ENCODE peak calls at places on chromosomes 5 and 9, in six cellular contexts. G, Y, Z, L, D and W are unnamed samples.
A peak's percentile ranks its signal among the peaks of the same experiment; 100 is the strongest.

GRCh38 chr5:149445739-149446369 is 66.8 kb upstream of the IL17B start:
- DNase-seq in L (no peak), D (peak; percentile 92), Y (peak; percentile 87), G (no peak), Z (no peak), W (no peak)

GRCh38 chr5:174312641-174313040 is 267.1 kb downstream of the NSG2 start:
- DNase-seq in L (no peak), G (no peak), Z (no peak), D (no peak), Y (no peak), W (no peak)

GRCh38 chr9:31393240-31393639 is 991.2 kb upstream of the ACO1 start:
- DNase-seq in Y (no peak), Z (no peak), L (no peak), G (no peak), D (no peak), W (no peak)

GRCh38 chr9:103789686-103790085 is 304.4 kb upstream of the SMC2 start:
- DNase-seq in Z (no peak), L (peak; percentile 5), D (peak; percentile 61), G (no peak), Y (no peak), W (no peak)

GRCh38 chr5:531101-531748 is 7.0 kb upstream of the SLC9A3 start:
- DNase-seq in G (no peak), D (no peak), L (no peak), Z (no peak), Y (no peak), W (no peak)

GRCh38 chr9:100436566-100436965 is 9.6 kb downstream of the MSANTD3 start:
- DNase-seq in G (no peak), L (no peak), Z (no peak), Y (no peak), D (no peak), W (no peak)

GRCh38 chr9:132404228-132404881 is 2.3 kb downstream of the TTF1 start:
- DNase-seq in D (no peak), G (no peak), L (no peak), Z (no peak), Y (peak; percentile 10), W (no peak)

GRCh38 chr9:63816742-63817621 is 1468.0 kb downstream of the FOXD4L5 start:
- DNase-seq in Y (peak; percentile 58), L (peak; percentile 86), Z (no peak), G (peak; percentile 66), D (peak; percentile 88), W (peak; percentile 87)

GRCh38 chr5:154273028-154273617 is 82.6 kb downstream of the GALNT10 start:
- DNase-seq in Z (peak; percentile 27), D (peak; percentile 30), G (no peak), L (peak; percentile 38), Y (peak; percentile 27), W (no peak)

GRCh38 chr9:93209097-93209496 is 25.2 kb downstream of the WNK2 start:
- DNase-seq in Y (no peak), Z (no peak), G (no peak), D (no peak), L (no peak), W (no peak)

GRCh38 chr5:5490774-5491347 is 68.4 kb downstream of the ICE1 start:
- DNase-seq in Y (no peak), L (no peak), D (no peak), G (no peak), Z (no peak), W (no peak)

GRCh38 chr5:141729387-141730006 is 47.5 kb upstream of the ARAP3 start:
- DNase-seq in Y (no peak), D (no peak), G (no peak), Z (no peak), L (no peak), W (no peak)

GRCh38 chr5:62316110-62316509 is 10.1 kb downstream of the KIF2A start:
- DNase-seq in L (no peak), Z (no peak), Y (no peak), D (no peak), G (no peak), W (no peak)

GRCh38 chr5:141182248-141182647 is at the start of gene PCDHB16:
- DNase-seq in L (peak; percentile 60), Z (no peak), G (no peak), D (peak; percentile 40), Y (peak; percentile 3), W (no peak)